ENCODE peak calls at places on chromosomes 12 and 14, in five cellular contexts. One of them, this sample, is unnamed.

GRCh38 chr12:3683670-3684069 is 69.2 kb downstream of the CRACR2A start:
- DNase-seq in esophagus squamous epithelium: no peak
- DNase-seq in breast epithelium: no peak
- DNase-seq in AG04450: no peak
- DNase-seq in dorsolateral prefrontal cortex: no peak
- DNase-seq in this sample: no peak

GRCh38 chr12:31519525-31519924 is 71.4 kb downstream of the DENND5B start:
- DNase-seq in esophagus squamous epithelium: no peak
- DNase-seq in breast epithelium: no peak
- DNase-seq in AG04450: no peak
- DNase-seq in dorsolateral prefrontal cortex: no peak
- DNase-seq in this sample: no peak

GRCh38 chr12:68334136-68334535 is 2.0 kb upstream of the MDM1 start:
- DNase-seq in esophagus squamous epithelium: no peak
- DNase-seq in breast epithelium: no peak
- DNase-seq in AG04450: no peak
- DNase-seq in dorsolateral prefrontal cortex: no peak
- DNase-seq in this sample: no peak

GRCh38 chr12:52231305-52232232 is 1.5 kb upstream of the KRT7 start:
- DNase-seq in esophagus squamous epithelium: no peak
- DNase-seq in breast epithelium: peak; percentile 92
- DNase-seq in AG04450: no peak
- DNase-seq in dorsolateral prefrontal cortex: no peak
- DNase-seq in this sample: no peak

GRCh38 chr12:45369065-45369464 is 153.2 kb downstream of the ANO6 start:
- DNase-seq in esophagus squamous epithelium: no peak
- DNase-seq in breast epithelium: no peak
- DNase-seq in AG04450: peak; percentile 23
- DNase-seq in dorsolateral prefrontal cortex: no peak
- DNase-seq in this sample: no peak

GRCh38 chr14:100140452-100141132 is 18.9 kb downstream of the DEGS2 start:
- DNase-seq in esophagus squamous epithelium: no peak
- DNase-seq in breast epithelium: no peak
- DNase-seq in AG04450: no peak
- DNase-seq in dorsolateral prefrontal cortex: no peak
- DNase-seq in this sample: peak; percentile 36

GRCh38 chr12:33486058-33486457 is 46.4 kb upstream of the SYT10 start:
- DNase-seq in esophagus squamous epithelium: no peak
- DNase-seq in breast epithelium: no peak
- DNase-seq in AG04450: no peak
- DNase-seq in dorsolateral prefrontal cortex: no peak
- DNase-seq in this sample: no peak

GRCh38 chr14:95442633-95443021 is 73.8 kb downstream of the SYNE3 start:
- DNase-seq in esophagus squamous epithelium: peak; percentile 9
- DNase-seq in breast epithelium: peak; percentile 58
- DNase-seq in AG04450: peak; percentile 57
- DNase-seq in dorsolateral prefrontal cortex: peak; percentile 87
- DNase-seq in this sample: peak; percentile 74

GRCh38 chr14:22112004-22112403 is 438.4 kb upstream of the OR4E1 start:
- DNase-seq in esophagus squamous epithelium: no peak
- DNase-seq in breast epithelium: no peak
- DNase-seq in AG04450: no peak
- DNase-seq in dorsolateral prefrontal cortex: no peak
- DNase-seq in this sample: peak; percentile 51

GRCh38 chr14:69719501-69719951 is 47.4 kb upstream of the SRSF5 start:
- DNase-seq in esophagus squamous epithelium: no peak
- DNase-seq in breast epithelium: peak; percentile 81
- DNase-seq in AG04450: peak; percentile 76
- DNase-seq in dorsolateral prefrontal cortex: no peak
- DNase-seq in this sample: no peak

GRCh38 chr12:133165776-133166175 is 15.5 kb upstream of the ZNF268 start:
- DNase-seq in esophagus squamous epithelium: no peak
- DNase-seq in breast epithelium: no peak
- DNase-seq in AG04450: no peak
- DNase-seq in dorsolateral prefrontal cortex: no peak
- DNase-seq in this sample: no peak

GRCh38 chr12:14614704-14615121 is 47.0 kb upstream of the PLBD1 start:
- DNase-seq in esophagus squamous epithelium: no peak
- DNase-seq in breast epithelium: no peak
- DNase-seq in AG04450: no peak
- DNase-seq in dorsolateral prefrontal cortex: no peak
- DNase-seq in this sample: no peak

GRCh38 chr12:48442191-48442828 is 30.0 kb upstream of the ANP32D start:
- DNase-seq in esophagus squamous epithelium: no peak
- DNase-seq in breast epithelium: no peak
- DNase-seq in AG04450: no peak
- DNase-seq in dorsolateral prefrontal cortex: no peak
- DNase-seq in this sample: no peak
- TF ChIP-seq CTCF in esophagus squamous epithelium: no peak
- TF ChIP-seq CTCF in breast epithelium: no peak
- TF ChIP-seq CTCF in AG04450: no peak
- TF ChIP-seq CTCF in dorsolateral prefrontal cortex: no peak
- TF ChIP-seq CTCF in this sample: no peak

GRCh38 chr14:103729496-103730448 is 14.2 kb downstream of the ZFYVE21 start:
- DNase-seq in esophagus squamous epithelium: no peak
- DNase-seq in breast epithelium: no peak
- DNase-seq in AG04450: no peak
- DNase-seq in dorsolateral prefrontal cortex: no peak
- DNase-seq in this sample: no peak

GRCh38 chr14:103731916-103732867 is 16.6 kb downstream of the ZFYVE21 start:
- DNase-seq in esophagus squamous epithelium: no peak
- DNase-seq in breast epithelium: no peak
- DNase-seq in AG04450: no peak
- DNase-seq in dorsolateral prefrontal cortex: no peak
- DNase-seq in this sample: no peak

GRCh38 chr14:103731481-103731880 is 15.9 kb downstream of the ZFYVE21 start:
- DNase-seq in esophagus squamous epithelium: no peak
- DNase-seq in breast epithelium: no peak
- DNase-seq in AG04450: no peak
- DNase-seq in dorsolateral prefrontal cortex: no peak
- DNase-seq in this sample: no peak

GRCh38 chr14:103728721-103729120 is 13.1 kb downstream of the ZFYVE21 start:
- DNase-seq in esophagus squamous epithelium: no peak
- DNase-seq in breast epithelium: peak; percentile 72
- DNase-seq in AG04450: no peak
- DNase-seq in dorsolateral prefrontal cortex: no peak
- DNase-seq in this sample: no peak

DNA sequence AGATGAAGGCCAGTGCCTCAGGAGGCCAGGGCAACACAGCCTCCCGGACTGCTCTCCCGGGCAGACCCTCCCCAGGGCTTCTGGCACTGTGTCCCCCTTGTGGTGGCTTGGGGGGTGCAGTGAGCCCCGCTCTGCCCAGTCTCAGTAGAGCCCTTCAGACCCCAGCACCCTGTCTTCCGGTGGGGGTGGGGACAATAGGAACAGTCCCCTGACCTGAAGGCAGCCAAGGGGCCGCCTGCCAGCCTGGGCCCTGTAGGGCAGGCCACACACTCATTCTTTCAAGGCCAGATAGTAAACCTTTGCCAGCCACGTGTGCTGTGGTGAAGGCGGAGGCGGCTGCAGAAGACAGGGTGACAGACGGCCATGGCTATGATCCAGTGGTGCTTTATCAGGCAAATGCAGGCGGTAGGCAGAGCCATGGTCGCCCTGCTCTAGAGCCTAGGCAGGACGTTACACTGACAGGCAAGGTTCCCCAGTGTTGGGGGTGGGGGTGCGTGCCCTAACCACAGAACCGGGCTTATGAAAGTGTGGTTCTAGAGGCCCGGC is 15.0 kb downstream of the ZFYVE21 start:
- DNase-seq in esophagus squamous epithelium: no peak
- DNase-seq in breast epithelium: peak; percentile 68
- DNase-seq in AG04450: no peak
- DNase-seq in dorsolateral prefrontal cortex: no peak
- DNase-seq in this sample: no peak
- TF ChIP-seq CTCF in esophagus squamous epithelium: no peak
- TF ChIP-seq CTCF in breast epithelium: no peak
- TF ChIP-seq CTCF in AG04450: peak; percentile 12
- TF ChIP-seq CTCF in dorsolateral prefrontal cortex: no peak
- TF ChIP-seq CTCF in this sample: peak; percentile 28

GRCh38 chr14:104001003-104001402 is 58.7 kb upstream of the RD3L start:
- DNase-seq in esophagus squamous epithelium: no peak
- DNase-seq in breast epithelium: no peak
- DNase-seq in AG04450: no peak
- DNase-seq in dorsolateral prefrontal cortex: no peak
- DNase-seq in this sample: no peak
- TF ChIP-seq CTCF in esophagus squamous epithelium: no peak
- TF ChIP-seq CTCF in breast epithelium: no peak
- TF ChIP-seq CTCF in AG04450: no peak
- TF ChIP-seq CTCF in dorsolateral prefrontal cortex: no peak
- TF ChIP-seq CTCF in this sample: peak; percentile 39

DNA sequence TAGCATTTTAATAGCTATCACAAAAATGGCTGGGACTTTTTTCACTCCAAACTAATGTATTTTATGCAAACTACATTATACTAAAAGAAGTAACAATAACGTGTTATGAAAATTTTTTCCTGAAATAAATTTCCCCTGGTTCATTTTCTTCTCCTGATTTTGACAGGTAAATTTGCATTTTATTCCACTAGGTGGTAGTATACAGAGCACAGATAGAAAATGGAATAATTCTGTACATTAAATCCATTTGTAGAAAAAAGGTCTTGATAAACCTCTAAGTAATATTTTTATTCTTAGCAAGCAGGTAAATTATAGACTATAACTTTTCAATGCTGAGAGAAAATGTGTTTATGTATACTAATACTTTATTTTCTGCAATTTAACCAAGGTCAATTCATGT is 96.5 kb downstream of the BCAT1 start:
- DNase-seq in esophagus squamous epithelium: no peak
- DNase-seq in breast epithelium: no peak
- DNase-seq in AG04450: no peak
- DNase-seq in dorsolateral prefrontal cortex: no peak
- DNase-seq in this sample: no peak
- TF ChIP-seq CTCF in esophagus squamous epithelium: peak; percentile 6
- TF ChIP-seq CTCF in breast epithelium: peak; percentile 10
- TF ChIP-seq CTCF in AG04450: peak; percentile 42
- TF ChIP-seq CTCF in dorsolateral prefrontal cortex: peak; percentile 28
- TF ChIP-seq CTCF in this sample: peak; percentile 79

GRCh38 chr12:613996-614726 is 49.1 kb downstream of the NINJ2 start:
- DNase-seq in esophagus squamous epithelium: no peak
- DNase-seq in breast epithelium: no peak
- DNase-seq in AG04450: no peak
- DNase-seq in dorsolateral prefrontal cortex: no peak
- DNase-seq in this sample: no peak
- TF ChIP-seq CTCF in esophagus squamous epithelium: no peak
- TF ChIP-seq CTCF in breast epithelium: no peak
- TF ChIP-seq CTCF in AG04450: no peak
- TF ChIP-seq CTCF in dorsolateral prefrontal cortex: peak; percentile 22
- TF ChIP-seq CTCF in this sample: peak; percentile 41